ENCODE peak calls at places on chromosomes 6 and 20, in four cellular contexts. B is fibroblast of lung, Q is pancreas, K is left ventricle myocardium inferior. Z is an unnamed sample.

GRCh38 chr6:41189968-41190367 is 11.0 kb downstream of the TREML2 start:
- DNase-seq in B (no peak), Q (no peak), K (no peak), Z (no peak)

GRCh38 chr6:41546866-41547798 is 951 bp downstream of the FOXP4 start:
- DNase-seq in B (peak; percentile 45), Q (peak; percentile 80), K (peak; percentile 42), Z (peak; percentile 72)

GRCh38 chr20:45581702-45582101 is 2.6 kb upstream of the WFDC8 start:
- DNase-seq in B (peak; percentile 24), Q (no peak), K (no peak), Z (no peak)

GRCh38 chr6:75932067-75932466 is 140.4 kb downstream of the IMPG1 start:
- DNase-seq in B (peak; percentile 9), Q (peak; percentile 64), K (peak; percentile 20), Z (no peak)

GRCh38 chr6:108168501-108168979 is 2.7 kb downstream of the NR2E1 start:
- DNase-seq in B (peak; percentile 38), Q (peak; percentile 73), K (no peak), Z (peak; percentile 33)

GRCh38 chr20:5410450-5410849 is 93.7 kb upstream of the PROKR2 start:
- DNase-seq in B (no peak), Q (no peak), K (no peak), Z (no peak)

GRCh38 chr20:22341508-22341907 is 242.9 kb downstream of the FOXA2 start:
- DNase-seq in B (peak; percentile 4), Q (no peak), K (no peak), Z (no peak)

GRCh38 chr6:105428342-105428957 is 25.6 kb upstream of the PREP start:
- DNase-seq in B (peak; percentile 83), Q (no peak), K (no peak), Z (peak; percentile 85)

GRCh38 chr20:59495894-59496510 is 108.3 kb upstream of the PHACTR3 start:
- DNase-seq in B (peak; percentile 39), Q (peak; percentile 87), K (peak; percentile 59), Z (peak; percentile 87)

GRCh38 chr20:38650010-38650409 is 48.4 kb downstream of the ARHGAP40 start:
- DNase-seq in B (no peak), Q (no peak), K (no peak), Z (no peak)

GRCh38 chr20:47843886-47844567 is 58.7 kb upstream of the SULF2 start:
- DNase-seq in B (no peak), Q (no peak), K (no peak), Z (no peak)

GRCh38 chr6:88008411-88008810 is 39.2 kb upstream of the SPACA1 start:
- DNase-seq in B (peak; percentile 10), Q (no peak), K (no peak), Z (no peak)

GRCh38 chr20:53752971-53753879 is 159.6 kb upstream of the ZNF217 start:
- DNase-seq in B (peak; percentile 84), Q (no peak), K (no peak), Z (no peak)

GRCh38 chr20:21184810-21185209 is 58.9 kb downstream of the KIZ start:
- DNase-seq in B (peak; percentile 18), Q (no peak), K (no peak), Z (peak; percentile 36)

GRCh38 chr6:21873562-21873961 is 280.0 kb downstream of the SOX4 start:
- DNase-seq in B (peak; percentile 97), Q (no peak), K (no peak), Z (no peak)

DNA sequence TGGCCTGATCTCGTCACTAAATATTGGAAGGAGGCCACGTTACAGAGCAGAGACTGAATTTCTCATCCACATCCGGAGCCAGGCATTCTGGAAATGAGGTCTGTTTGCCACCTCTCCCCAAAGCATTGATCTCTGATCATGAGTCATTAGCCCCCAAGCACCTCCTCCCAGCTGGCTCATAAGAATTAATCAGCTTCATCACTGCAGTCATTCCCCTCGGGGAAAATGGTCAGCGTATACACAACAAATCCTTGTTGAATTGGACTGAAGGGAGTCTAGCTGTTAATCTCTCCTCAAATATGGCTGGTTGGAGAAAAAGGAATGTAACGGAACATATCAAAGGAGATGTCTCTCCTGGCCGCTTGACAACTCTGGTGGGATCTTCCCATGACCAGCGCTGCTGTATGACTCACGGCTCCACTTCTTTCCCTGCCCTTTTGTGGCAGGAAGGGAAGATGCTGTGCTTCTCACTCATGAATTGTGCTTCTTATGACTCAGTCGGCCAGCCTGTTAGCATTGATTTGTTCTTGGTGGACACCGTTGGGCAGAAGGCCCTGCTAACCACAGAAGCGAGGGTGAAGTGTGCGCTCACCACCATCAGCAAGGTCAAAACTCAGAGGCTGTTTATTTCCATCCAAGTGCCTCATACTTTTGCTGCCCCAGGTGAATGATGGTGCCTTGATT is 76.7 kb downstream of the RNF182 start:
- DNase-seq in B (peak; percentile 100), Q (no peak), K (no peak), Z (peak; percentile 80)
- H3K4me3 ChIP-seq in B (no peak overlapping the region), Q (no peak overlapping the region), K (no peak overlapping the region), Z (peak overlapping the region; percentile 73)

DNA sequence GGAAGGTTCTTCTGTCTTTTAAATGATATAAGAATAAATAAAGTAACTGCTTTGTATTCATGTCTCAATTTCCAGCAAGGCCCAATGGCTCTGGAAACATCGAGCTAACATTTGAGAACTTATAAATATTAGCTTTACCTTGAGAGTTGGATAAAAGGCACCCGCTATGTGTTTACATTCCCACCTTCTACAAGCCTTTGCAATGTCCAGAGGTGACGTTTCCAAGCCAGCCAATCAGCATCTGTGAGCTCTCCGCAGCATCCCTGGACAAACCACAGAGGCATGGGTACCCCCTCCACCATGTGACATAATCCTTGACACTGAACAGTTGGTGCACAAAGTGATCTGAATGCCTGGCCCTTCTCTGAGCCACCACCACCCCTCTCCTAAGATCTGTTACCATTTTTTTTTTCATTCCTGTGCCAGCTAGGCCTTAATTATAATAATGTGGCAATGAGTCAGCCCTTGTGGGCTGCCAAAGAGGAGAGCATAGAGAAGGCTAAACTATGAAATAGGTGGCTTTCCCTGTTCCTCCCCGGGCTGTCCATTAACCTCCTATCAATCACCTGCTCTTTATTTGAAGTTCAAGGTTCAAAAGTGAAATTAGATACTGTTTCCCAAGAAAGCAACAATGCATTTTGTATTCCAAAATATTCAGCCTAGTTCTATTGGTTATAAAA is 4.1 kb downstream of the CBLN4 start:
- DNase-seq in B (no peak), Q (no peak), K (no peak), Z (no peak)
- H3K9me3 ChIP-seq in B (no peaks in the 10 kb centered on the region), Q (no peaks in the 10 kb centered on the region), K (no peaks in the 10 kb centered on the region), Z (no peaks in the 10 kb centered on the region)

GRCh38 chr6:29479560-29479959 is 8.2 kb downstream of the MAS1L start:
- DNase-seq in B (no peak), Q (no peak), K (no peak), Z (no peak)
- H3K4me1 ChIP-seq in B (no peaks in the 10 kb centered on the region), Q (no peaks in the 10 kb centered on the region), K (no peaks in the 10 kb centered on the region), Z (no peaks in the 10 kb centered on the region)

GRCh38 chr20:35718972-35719635 is 19.9 kb downstream of the ROMO1 start:
- DNase-seq in B (no peak), Q (no peak), K (no peak), Z (peak; percentile 35)
- H3K4me3 ChIP-seq in B (no peak overlapping the region), Q (no peak overlapping the region), K (no peak overlapping the region), Z (no peak overlapping the region)

DNA sequence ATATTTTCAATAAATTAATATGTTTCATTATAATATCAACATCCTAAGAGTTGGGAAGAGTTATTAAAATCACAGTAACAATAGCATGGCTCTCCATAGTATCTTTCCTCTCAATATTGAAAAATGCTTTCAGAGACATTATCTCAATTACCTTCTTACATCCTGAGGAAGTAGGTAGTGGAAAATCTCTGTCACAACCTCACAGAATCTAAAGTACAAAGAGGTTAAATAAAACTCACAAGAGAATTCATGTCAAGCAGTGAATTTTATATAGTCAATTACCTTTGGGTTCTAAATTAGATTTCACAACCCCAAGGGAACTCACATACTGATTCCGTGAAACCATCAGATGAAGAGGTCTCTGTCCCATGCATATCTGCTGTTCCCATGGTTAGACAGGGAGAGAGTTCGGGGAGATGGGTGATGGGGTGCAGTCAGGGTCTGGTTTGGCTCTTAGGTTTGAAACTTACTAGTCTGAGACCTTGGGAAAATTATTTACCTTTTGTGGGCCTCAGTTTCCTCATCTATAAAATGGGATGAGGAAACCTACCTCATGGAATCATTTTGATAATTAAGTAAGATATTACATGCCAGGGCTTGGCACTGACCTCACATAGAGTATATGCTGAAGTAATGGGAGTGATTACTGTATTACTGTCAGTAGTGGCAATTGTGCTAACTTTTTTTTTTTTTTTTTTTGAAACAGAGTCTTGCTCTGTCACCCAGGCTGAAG is 74.0 kb upstream of the SNX9 start:
- DNase-seq in B (no peak), Q (no peak), K (no peak), Z (no peak)
- H3K9me3 ChIP-seq in B (no peaks in the 10 kb centered on the region), Q (no peaks in the 10 kb centered on the region), K (no peaks in the 10 kb centered on the region), Z (no peaks in the 10 kb centered on the region)

GRCh38 chr20:61436268-61436667 is 184.2 kb downstream of the CDH4 start:
- DNase-seq in B (peak; percentile 88), Q (no peak), K (no peak), Z (no peak)
- H3K4me1 ChIP-seq in B (peaks cover 8% of the 10 kb centered on the region), Q (no peaks in the 10 kb centered on the region), K (peaks cover 8% of the 10 kb centered on the region), Z (peaks cover 7% of the 10 kb centered on the region)